ENCODE peak calls at places on chromosomes 5 and 9, in seven cellular contexts. One of them, this sample, is unnamed.

GRCh38 chr5:160315968-160316367 is 3.6 kb upstream of the CCNJL start:
- DNase-seq in GM12865: peak; percentile 32
- DNase-seq in stomach: peak; percentile 51
- DNase-seq in GM12864: no peak
- DNase-seq in endothelial cell: no peak
- DNase-seq in hepatocyte: peak; percentile 70
- DNase-seq in H9: no peak
- DNase-seq in this sample: no peak

GRCh38 chr5:130323804-130324454 is 419.7 kb downstream of the CHSY3 start:
- DNase-seq in GM12865: peak; percentile 76
- DNase-seq in stomach: no peak
- DNase-seq in GM12864: peak; percentile 75
- DNase-seq in endothelial cell: no peak
- DNase-seq in hepatocyte: no peak
- DNase-seq in H9: no peak
- DNase-seq in this sample: no peak

GRCh38 chr5:39238366-39239105 is 19.2 kb upstream of the FYB1 start:
- DNase-seq in GM12865: no peak
- DNase-seq in stomach: no peak
- DNase-seq in GM12864: no peak
- DNase-seq in endothelial cell: no peak
- DNase-seq in hepatocyte: no peak
- DNase-seq in H9: no peak
- DNase-seq in this sample: no peak

GRCh38 chr5:38379360-38379827 is 121.0 kb downstream of the EGFLAM start:
- DNase-seq in GM12865: no peak
- DNase-seq in stomach: no peak
- DNase-seq in GM12864: no peak
- DNase-seq in endothelial cell: no peak
- DNase-seq in hepatocyte: no peak
- DNase-seq in H9: peak; percentile 35
- DNase-seq in this sample: no peak

GRCh38 chr9:32915802-32916201 is 85.6 kb downstream of the APTX start:
- DNase-seq in GM12865: no peak
- DNase-seq in stomach: no peak
- DNase-seq in GM12864: no peak
- DNase-seq in endothelial cell: no peak
- DNase-seq in hepatocyte: no peak
- DNase-seq in H9: no peak
- DNase-seq in this sample: no peak

GRCh38 chr5:57072218-57072892 is 101.5 kb upstream of the GPBP1 start:
- DNase-seq in GM12865: no peak
- DNase-seq in stomach: no peak
- DNase-seq in GM12864: no peak
- DNase-seq in endothelial cell: no peak
- DNase-seq in hepatocyte: no peak
- DNase-seq in H9: no peak
- DNase-seq in this sample: no peak

GRCh38 chr5:19247302-19247701 is 740.7 kb downstream of the CDH18 start:
- DNase-seq in GM12865: no peak
- DNase-seq in stomach: no peak
- DNase-seq in GM12864: no peak
- DNase-seq in endothelial cell: no peak
- DNase-seq in hepatocyte: no peak
- DNase-seq in H9: no peak
- DNase-seq in this sample: no peak

GRCh38 chr9:130387905-130388304 is 56.9 kb upstream of the ASS1 start:
- DNase-seq in GM12865: no peak
- DNase-seq in stomach: no peak
- DNase-seq in GM12864: no peak
- DNase-seq in endothelial cell: no peak
- DNase-seq in hepatocyte: no peak
- DNase-seq in H9: no peak
- DNase-seq in this sample: no peak

GRCh38 chr9:5843450-5844249 is 10.7 kb upstream of the ERMP1 start:
- DNase-seq in GM12865: no peak
- DNase-seq in stomach: no peak
- DNase-seq in GM12864: no peak
- DNase-seq in endothelial cell: peak; percentile 31
- DNase-seq in hepatocyte: peak; percentile 39
- DNase-seq in H9: no peak
- DNase-seq in this sample: no peak

GRCh38 chr5:14447958-14448881 is 133.4 kb upstream of the OTULINL start:
- DNase-seq in GM12865: peak; percentile 59
- DNase-seq in stomach: no peak
- DNase-seq in GM12864: no peak
- DNase-seq in endothelial cell: no peak
- DNase-seq in hepatocyte: no peak
- DNase-seq in H9: no peak
- DNase-seq in this sample: no peak

GRCh38 chr9:76465442-76466298 is 6.7 kb downstream of the GCNT1 start:
- DNase-seq in GM12865: no peak
- DNase-seq in stomach: no peak
- DNase-seq in GM12864: no peak
- DNase-seq in endothelial cell: no peak
- DNase-seq in hepatocyte: no peak
- DNase-seq in H9: no peak
- DNase-seq in this sample: no peak

DNA sequence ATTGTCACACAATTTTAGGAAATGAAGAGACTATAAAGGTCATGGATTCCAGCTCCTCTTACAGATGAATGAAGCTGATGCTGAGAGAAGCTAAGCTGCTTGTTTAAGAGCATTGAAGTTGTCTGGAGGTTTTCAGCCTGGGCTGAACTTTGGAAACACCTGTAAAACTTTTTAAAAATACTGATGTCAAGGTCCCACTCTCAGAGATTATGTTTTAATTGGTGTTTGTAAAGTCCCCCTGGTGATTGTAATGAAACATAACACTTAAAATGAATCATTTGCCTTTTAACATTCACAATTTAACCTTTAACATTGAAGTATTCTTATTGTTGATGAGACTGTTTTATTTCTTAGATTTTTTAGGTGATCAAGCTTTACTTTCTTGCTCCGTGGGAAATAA is 16.4 kb downstream of the RAD23B start:
- DNase-seq in GM12865: no peak
- DNase-seq in stomach: no peak
- DNase-seq in GM12864: no peak
- DNase-seq in endothelial cell: no peak
- DNase-seq in hepatocyte: no peak
- DNase-seq in H9: no peak
- DNase-seq in this sample: no peak
- TF ChIP-seq CTCF in GM12865: no peak
- TF ChIP-seq CTCF in stomach: no peak
- TF ChIP-seq CTCF in GM12864: no peak
- TF ChIP-seq CTCF in endothelial cell: peak; percentile 30
- TF ChIP-seq CTCF in hepatocyte: no peak
- TF ChIP-seq CTCF in H9: peak; percentile 25
- TF ChIP-seq CTCF in this sample: no peak

DNA sequence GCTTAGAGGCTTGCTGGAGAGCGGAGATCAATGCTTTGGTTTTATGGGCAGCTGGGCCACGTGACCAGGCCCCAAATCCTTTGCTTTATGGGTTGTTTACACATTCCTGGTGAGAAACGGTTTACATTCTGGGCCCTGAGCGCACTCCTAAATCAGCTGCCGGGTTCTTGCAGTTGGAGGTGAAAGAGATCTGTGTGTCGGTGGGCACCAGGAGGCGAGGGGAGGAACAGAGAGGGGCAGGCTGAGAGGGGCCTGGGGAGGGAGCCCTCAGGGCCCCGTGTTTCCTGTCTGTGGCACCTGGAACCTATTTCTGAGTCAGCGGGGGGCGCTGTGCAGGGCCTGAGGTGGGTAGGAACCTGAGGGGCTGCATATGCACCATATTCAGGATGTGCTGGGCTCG is 63.5 kb upstream of the HAND1 start:
- DNase-seq in GM12865: peak; percentile 48
- DNase-seq in stomach: no peak
- DNase-seq in GM12864: no peak
- DNase-seq in endothelial cell: no peak
- DNase-seq in hepatocyte: peak; percentile 38
- DNase-seq in H9: peak; percentile 60
- DNase-seq in this sample: no peak
- TF ChIP-seq CTCF in GM12865: peak; percentile 53
- TF ChIP-seq CTCF in stomach: no peak
- TF ChIP-seq CTCF in GM12864: no peak
- TF ChIP-seq CTCF in endothelial cell: peak; percentile 22
- TF ChIP-seq CTCF in hepatocyte: no peak
- TF ChIP-seq CTCF in H9: peak; percentile 38
- TF ChIP-seq CTCF in this sample: no peak

GRCh38 chr5:65758546-65759144 is 36.6 kb downstream of the NLN start:
- DNase-seq in GM12865: no peak
- DNase-seq in stomach: no peak
- DNase-seq in GM12864: no peak
- DNase-seq in endothelial cell: no peak
- DNase-seq in hepatocyte: no peak
- DNase-seq in H9: no peak
- DNase-seq in this sample: no peak

GRCh38 chr5:65765582-65765981 is 43.6 kb downstream of the NLN start:
- DNase-seq in GM12865: no peak
- DNase-seq in stomach: no peak
- DNase-seq in GM12864: no peak
- DNase-seq in endothelial cell: no peak
- DNase-seq in hepatocyte: no peak
- DNase-seq in H9: no peak
- DNase-seq in this sample: no peak

GRCh38 chr5:65762234-65762633 is 40.2 kb downstream of the NLN start:
- DNase-seq in GM12865: no peak
- DNase-seq in stomach: no peak
- DNase-seq in GM12864: no peak
- DNase-seq in endothelial cell: no peak
- DNase-seq in hepatocyte: no peak
- DNase-seq in H9: no peak
- DNase-seq in this sample: no peak

GRCh38 chr5:65766159-65766558 is 44.2 kb downstream of the NLN start:
- DNase-seq in GM12865: no peak
- DNase-seq in stomach: no peak
- DNase-seq in GM12864: no peak
- DNase-seq in endothelial cell: no peak
- DNase-seq in hepatocyte: no peak
- DNase-seq in H9: no peak
- DNase-seq in this sample: no peak

GRCh38 chr5:65760504-65761275 is 38.7 kb downstream of the NLN start:
- DNase-seq in GM12865: peak; percentile 64
- DNase-seq in stomach: peak; percentile 55
- DNase-seq in GM12864: peak; percentile 15
- DNase-seq in endothelial cell: no peak
- DNase-seq in hepatocyte: peak; percentile 29
- DNase-seq in H9: no peak
- DNase-seq in this sample: no peak
- TF ChIP-seq CTCF in GM12865: peak; percentile 23
- TF ChIP-seq CTCF in stomach: no peak
- TF ChIP-seq CTCF in GM12864: peak; percentile 33
- TF ChIP-seq CTCF in endothelial cell: no peak
- TF ChIP-seq CTCF in hepatocyte: peak; percentile 27
- TF ChIP-seq CTCF in H9: no peak
- TF ChIP-seq CTCF in this sample: no peak

GRCh38 chr5:64954518-64954917 is 185.8 kb downstream of the CWC27 start:
- DNase-seq in GM12865: peak; percentile 3
- DNase-seq in stomach: no peak
- DNase-seq in GM12864: no peak
- DNase-seq in endothelial cell: no peak
- DNase-seq in hepatocyte: no peak
- DNase-seq in H9: no peak
- DNase-seq in this sample: no peak

GRCh38 chr5:64963278-64963677 is 194.5 kb downstream of the CWC27 start:
- DNase-seq in GM12865: no peak
- DNase-seq in stomach: no peak
- DNase-seq in GM12864: no peak
- DNase-seq in endothelial cell: no peak
- DNase-seq in hepatocyte: no peak
- DNase-seq in H9: no peak
- DNase-seq in this sample: no peak

GRCh38 chr5:64952961-64953360 is 184.2 kb downstream of the CWC27 start:
- DNase-seq in GM12865: no peak
- DNase-seq in stomach: no peak
- DNase-seq in GM12864: no peak
- DNase-seq in endothelial cell: no peak
- DNase-seq in hepatocyte: no peak
- DNase-seq in H9: no peak
- DNase-seq in this sample: no peak

GRCh38 chr5:64958757-64959391 is 190.1 kb downstream of the CWC27 start:
- DNase-seq in GM12865: peak; percentile 33
- DNase-seq in stomach: no peak
- DNase-seq in GM12864: no peak
- DNase-seq in endothelial cell: no peak
- DNase-seq in hepatocyte: peak; percentile 28
- DNase-seq in H9: no peak
- DNase-seq in this sample: no peak
- TF ChIP-seq CTCF in GM12865: peak; percentile 37
- TF ChIP-seq CTCF in stomach: no peak
- TF ChIP-seq CTCF in GM12864: peak; percentile 33
- TF ChIP-seq CTCF in endothelial cell: peak; percentile 59
- TF ChIP-seq CTCF in hepatocyte: peak; percentile 67
- TF ChIP-seq CTCF in H9: peak; percentile 66
- TF ChIP-seq CTCF in this sample: no peak

GRCh38 chr9:35448511-35448910 is 41.4 kb upstream of the RUSC2 start:
- DNase-seq in GM12865: no peak
- DNase-seq in stomach: no peak
- DNase-seq in GM12864: no peak
- DNase-seq in endothelial cell: no peak
- DNase-seq in hepatocyte: no peak
- DNase-seq in H9: no peak
- DNase-seq in this sample: no peak
- TF ChIP-seq CTCF in GM12865: no peak
- TF ChIP-seq CTCF in stomach: no peak
- TF ChIP-seq CTCF in GM12864: no peak
- TF ChIP-seq CTCF in endothelial cell: no peak
- TF ChIP-seq CTCF in hepatocyte: no peak
- TF ChIP-seq CTCF in H9: no peak
- TF ChIP-seq CTCF in this sample: no peak

This sample was measured in omental fat pad.